ENCODE peak calls at places on chromosomes 5 and 9, in six cellular contexts. V, S, L, B, I and N are unnamed samples.

GRCh38 chr9:128190516-128191405 is 611 bp downstream of the CIZ1 start:
- DNase-seq in V (no peak), S (no peak), L (no peak), B (no peak), I (peak; percentile 27), N (no peak)

GRCh38 chr5:128287740-128288139 is 204.2 kb downstream of the SLC12A2 start:
- DNase-seq in V (no peak), S (no peak), L (no peak), B (no peak), I (no peak), N (no peak)

GRCh38 chr5:130978475-130978874 is 186.6 kb downstream of the HINT1 start:
- DNase-seq in V (no peak), S (no peak), L (no peak), B (peak; percentile 46), I (no peak), N (no peak)

GRCh38 chr5:24059716-24060115 is 552.3 kb downstream of the PRDM9 start:
- DNase-seq in V (no peak), S (no peak), L (no peak), B (no peak), I (no peak), N (no peak)

GRCh38 chr5:139190125-139190524 is 8.0 kb downstream of the SIL1 start:
- DNase-seq in V (no peak), S (peak; percentile 60), L (peak; percentile 81), B (peak; percentile 77), I (no peak), N (no peak)

GRCh38 chr9:94812343-94812742 is 85.8 kb downstream of the AOPEP start:
- DNase-seq in V (no peak), S (no peak), L (no peak), B (peak; percentile 52), I (no peak), N (no peak)

GRCh38 chr5:173341911-173342535 is 13.8 kb upstream of the STC2 start:
- DNase-seq in V (no peak), S (no peak), L (no peak), B (no peak), I (no peak), N (no peak)

GRCh38 chr5:1727571-1727970 is 72.1 kb downstream of the MRPL36 start:
- DNase-seq in V (peak; percentile 57), S (no peak), L (no peak), B (no peak), I (no peak), N (peak; percentile 16)

GRCh38 chr5:169904568-169904967 is 75.7 kb downstream of the INSYN2B start:
- DNase-seq in V (no peak), S (no peak), L (no peak), B (no peak), I (no peak), N (no peak)

GRCh38 chr5:138470322-138471285 is 5.3 kb downstream of the EGR1 start:
- DNase-seq in V (no peak), S (peak; percentile 78), L (peak; percentile 73), B (no peak), I (no peak), N (no peak)

GRCh38 chr5:116571568-116572321 is 2.9 kb downstream of the SEMA6A start:
- DNase-seq in V (no peak), S (peak; percentile 39), L (no peak), B (no peak), I (no peak), N (no peak)

GRCh38 chr5:179269781-179270543 is 75.3 kb downstream of the ADAMTS2 start:
- DNase-seq in V (peak; percentile 60), S (no peak), L (no peak), B (peak; percentile 54), I (no peak), N (peak; percentile 22)

GRCh38 chr9:93427655-93428379 is 23.7 kb upstream of the FAM120A start:
- DNase-seq in V (no peak), S (no peak), L (no peak), B (no peak), I (no peak), N (no peak)
- TF ChIP-seq CTCF in V (no peak), S (peak; percentile 24), L (peak; percentile 13), B (peak; percentile 34), I (no peak), N (peak; percentile 21)

GRCh38 chr5:53963958-53964357 is 346.4 kb downstream of the ARL15 start:
- DNase-seq in V (no peak), S (no peak), L (no peak), B (no peak), I (no peak), N (no peak)
- TF ChIP-seq CTCF in V (no peak), S (no peak), L (no peak), B (no peak), I (no peak), N (no peak)

DNA sequence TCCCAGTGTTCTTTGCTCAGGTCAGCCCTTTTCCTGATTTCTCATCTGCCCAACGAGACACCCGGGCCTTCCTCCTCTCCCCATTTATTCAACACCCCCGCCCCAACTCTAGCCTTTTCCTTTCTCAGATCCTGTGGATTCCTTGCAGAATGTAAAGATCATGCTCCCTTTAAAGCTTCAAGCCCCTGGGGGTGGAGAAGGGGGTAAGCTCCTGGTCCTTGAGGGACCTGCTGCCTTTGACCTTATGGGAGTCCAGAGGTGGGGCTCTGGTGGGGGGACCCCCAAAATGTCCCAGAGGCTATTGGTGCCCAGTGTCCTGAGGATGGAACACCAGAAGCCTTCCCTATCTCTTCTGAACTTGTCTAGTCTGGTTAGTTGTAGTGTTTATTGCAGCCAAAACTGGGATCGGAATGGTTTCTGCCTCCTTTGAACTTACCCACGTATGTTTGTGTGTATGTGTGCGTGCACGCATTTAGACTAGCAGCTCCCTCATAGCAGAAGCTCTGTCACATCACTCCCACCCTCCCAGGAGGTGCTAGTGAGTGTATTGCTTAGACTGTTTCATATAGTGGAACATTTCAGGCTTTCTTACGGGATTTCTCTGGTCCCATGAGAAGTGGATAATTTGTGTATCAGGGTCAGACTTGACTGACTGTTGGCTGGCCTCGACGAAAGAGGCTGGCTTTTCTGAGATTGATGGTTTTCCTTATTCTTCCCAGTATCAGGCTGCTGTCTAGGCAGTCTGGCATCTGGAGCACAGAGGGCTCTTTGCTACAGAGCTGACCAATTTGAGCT is 1.1 kb downstream of the GALNT10 start:
- DNase-seq in V (no peak), S (peak; percentile 24), L (no peak), B (peak; percentile 44), I (no peak), N (no peak)
- TF ChIP-seq CTCF in V (no peak), S (no peak), L (peak; percentile 10), B (no peak), I (no peak), N (no peak)

DNA sequence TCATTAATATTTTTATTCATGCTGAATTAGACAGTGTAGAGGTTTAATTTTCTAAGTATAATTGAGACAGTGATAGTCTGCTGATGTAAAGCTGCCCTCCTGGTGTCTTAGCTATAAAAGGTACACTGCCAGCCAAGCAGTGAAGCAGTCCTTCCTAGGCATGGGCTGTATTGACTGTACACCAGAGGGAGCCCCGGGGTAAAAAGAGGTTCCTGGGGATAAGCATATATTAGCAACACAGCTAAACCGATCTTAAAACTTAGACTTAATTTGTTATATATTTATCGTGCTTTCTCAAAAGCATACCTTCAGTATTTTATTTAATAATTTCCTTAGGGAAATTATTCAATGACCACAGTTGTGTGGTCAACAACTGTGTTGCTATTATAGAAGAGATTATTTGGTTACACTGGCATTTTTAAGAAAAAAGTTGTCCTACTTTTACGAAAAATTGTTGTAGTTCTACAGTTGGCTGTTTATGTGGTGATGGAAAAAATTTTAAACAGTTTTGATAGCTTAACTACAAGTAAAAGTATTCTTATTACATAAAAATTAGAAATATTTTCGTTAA is 68.8 kb downstream of the ELL2 start:
- DNase-seq in V (no peak), S (peak; percentile 45), L (no peak), B (peak; percentile 61), I (no peak), N (no peak)
- TF ChIP-seq CTCF in V (peak; percentile 10), S (peak; percentile 44), L (peak; percentile 60), B (peak; percentile 70), I (no peak), N (peak; percentile 63)

GRCh38 chr9:68705636-68706578 is 867 bp downstream of the PIP5K1B start:
- DNase-seq in V (peak; percentile 66), S (peak; percentile 12), L (no peak), B (no peak), I (peak; percentile 36), N (peak; percentile 49)

GRCh38 chr9:68706579-68707201 is 1.6 kb downstream of the PIP5K1B start:
- DNase-seq in V (no peak), S (no peak), L (no peak), B (no peak), I (no peak), N (no peak)

GRCh38 chr9:68703672-68704071 is 1.4 kb upstream of the PIP5K1B start:
- DNase-seq in V (no peak), S (no peak), L (no peak), B (no peak), I (no peak), N (no peak)

GRCh38 chr9:68704498-68704803 is 589 bp upstream of the PIP5K1B start:
- DNase-seq in V (no peak), S (no peak), L (no peak), B (no peak), I (no peak), N (no peak)

DNA sequence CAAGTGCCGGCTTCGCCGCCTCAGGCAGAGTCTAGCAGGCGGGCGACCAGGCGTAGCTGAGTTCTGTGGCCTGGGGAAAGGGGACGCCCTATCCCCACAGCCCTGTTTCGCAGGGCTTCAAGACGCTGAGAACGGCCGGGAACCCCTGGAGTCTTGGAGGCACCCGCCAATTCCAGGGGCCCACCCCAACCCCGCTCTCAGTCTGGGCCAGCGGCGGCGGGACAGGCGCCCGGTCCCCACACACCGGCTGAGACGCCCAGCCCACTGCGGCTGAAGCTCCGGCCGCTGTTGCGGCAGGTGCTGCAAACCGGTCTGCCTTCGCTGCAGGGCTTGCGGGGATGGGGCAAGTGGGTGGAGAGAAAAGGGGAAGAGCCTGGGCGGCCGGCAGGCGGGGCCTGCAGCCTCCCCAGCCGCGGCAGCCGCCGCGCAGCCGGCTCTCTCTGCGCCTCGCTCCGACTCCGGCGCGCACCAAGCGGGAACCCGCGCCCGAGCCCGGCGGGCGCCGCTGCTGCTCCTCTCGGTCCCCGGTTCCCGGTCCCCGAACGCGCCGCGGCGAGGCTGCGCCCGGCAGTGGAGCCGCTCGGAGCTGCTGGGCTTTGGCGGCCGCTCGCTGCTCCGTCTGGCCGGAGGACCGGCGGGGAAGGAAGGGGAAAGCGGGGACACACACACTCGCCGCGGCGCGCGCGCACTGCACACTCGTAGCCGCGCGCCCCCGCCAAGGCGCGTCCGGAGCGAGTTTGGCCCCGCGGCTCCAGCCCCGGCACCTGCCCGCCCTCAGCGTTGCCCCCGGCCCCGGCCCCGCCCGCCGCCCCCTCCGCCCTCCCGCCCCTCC is at the start of gene PIP5K1B:
- DNase-seq in V (peak; percentile 80), S (peak; percentile 89), L (no peak), B (peak; percentile 32), I (peak; percentile 66), N (peak; percentile 78)
- TF ChIP-seq CTCF in V (no peak), S (no peak), L (no peak), B (no peak), I (no peak), N (no peak)

GRCh38 chr9:116000748-116001329 is 152.8 kb upstream of the PAPPA start:
- DNase-seq in V (no peak), S (peak; percentile 37), L (no peak), B (no peak), I (no peak), N (no peak)
- TF ChIP-seq CTCF in V (peak; percentile 22), S (peak; percentile 42), L (peak; percentile 43), B (peak; percentile 50), I (no peak), N (no peak)

GRCh38 chr5:39639618-39640078 is 214.9 kb upstream of the DAB2 start:
- DNase-seq in V (no peak), S (no peak), L (no peak), B (peak; percentile 64), I (no peak), N (no peak)
- TF ChIP-seq CTCF in V (no peak), S (no peak), L (no peak), B (no peak), I (no peak), N (no peak)

GRCh38 chr9:115250646-115251045 is 132.7 kb upstream of the TNC start:
- DNase-seq in V (no peak), S (peak; percentile 43), L (peak; percentile 96), B (peak; percentile 88), I (no peak), N (no peak)
- TF ChIP-seq CTCF in V (no peak), S (no peak), L (peak; percentile 21), B (no peak), I (no peak), N (no peak)